ENCODE peak calls at places on chromosomes 7 and 10, in four cellular contexts. G is brain microvascular endothelial cell, K is GM13976, T is heart right ventricle. A is an unnamed sample.

GRCh38 chr7:17027143-17027802 is 145.5 kb upstream of the AGR3 start:
- DNase-seq in T (no peak), K (no peak), G (no peak), A (no peak)

GRCh38 chr7:12749746-12750145 is 62.3 kb downstream of the ARL4A start:
- DNase-seq in K (no peak), T (no peak), G (no peak), A (no peak)

GRCh38 chr10:37704566-37704965 is 152.8 kb downstream of the ZNF248 start:
- DNase-seq in G (no peak), K (no peak), T (no peak), A (no peak)

GRCh38 chr10:117955171-117955570 is 91.6 kb downstream of the RAB11FIP2 start:
- DNase-seq in K (no peak), G (no peak), T (no peak), A (no peak)

GRCh38 chr7:128849156-128849515 is 13.5 kb upstream of the ATP6V1F start:
- DNase-seq in T (peak), G (no peak), K (no peak), A (no peak)

GRCh38 chr10:101563497-101564040 is 24.5 kb downstream of the POLL start:
- DNase-seq in T (no peak), G (no peak), K (no peak), A (no peak)

GRCh38 chr7:18206331-18206730 is 178.7 kb upstream of the PRPS1L1 start:
- DNase-seq in K (no peak), T (no peak), G (no peak), A (no peak)

GRCh38 chr7:87331687-87332256 is 13.7 kb upstream of the CROT start:
- DNase-seq in T (no peak), K (no peak), G (no peak), A (no peak)

GRCh38 chr10:29618341-29619171 is 16.2 kb downstream of the SVIL start:
- DNase-seq in K (no peak), G (no peak), T (no peak), A (no peak)

GRCh38 chr7:13021566-13021965 is 334.1 kb downstream of the ARL4A start:
- DNase-seq in K (no peak), G (peak), T (no peak), A (no peak)

GRCh38 chr10:46516660-46517416 is 39.6 kb downstream of the GPRIN2 start:
- DNase-seq in K (no peak), T (no peak), G (peak), A (no peak)

GRCh38 chr10:114548662-114549061 is 109.4 kb downstream of the ABLIM1 start:
- DNase-seq in K (no peak), G (peak), T (no peak), A (no peak)

GRCh38 chr7:1535695-1536094 is 5.2 kb downstream of the MAFK start:
- DNase-seq in T (peak), G (no peak), K (no peak), A (no peak)

GRCh38 chr10:17835688-17836087 is 26.5 kb downstream of the MRC1 start:
- DNase-seq in T (no peak), K (no peak), G (peak), A (no peak)

GRCh38 chr7:40947546-40947945 is 755.3 kb downstream of the INHBA start:
- DNase-seq in G (no peak), K (no peak), T (no peak), A (no peak)

GRCh38 chr7:40945788-40946187 is 757.1 kb downstream of the INHBA start:
- DNase-seq in G (no peak), K (no peak), T (no peak), A (no peak)

GRCh38 chr7:40944981-40945585 is 757.8 kb downstream of the INHBA start:
- DNase-seq in G (no peak), K (no peak), T (no peak), A (no peak)

GRCh38 chr7:40946549-40946948 is 756.3 kb downstream of the INHBA start:
- DNase-seq in T (no peak), G (no peak), K (no peak), A (no peak)

DNA sequence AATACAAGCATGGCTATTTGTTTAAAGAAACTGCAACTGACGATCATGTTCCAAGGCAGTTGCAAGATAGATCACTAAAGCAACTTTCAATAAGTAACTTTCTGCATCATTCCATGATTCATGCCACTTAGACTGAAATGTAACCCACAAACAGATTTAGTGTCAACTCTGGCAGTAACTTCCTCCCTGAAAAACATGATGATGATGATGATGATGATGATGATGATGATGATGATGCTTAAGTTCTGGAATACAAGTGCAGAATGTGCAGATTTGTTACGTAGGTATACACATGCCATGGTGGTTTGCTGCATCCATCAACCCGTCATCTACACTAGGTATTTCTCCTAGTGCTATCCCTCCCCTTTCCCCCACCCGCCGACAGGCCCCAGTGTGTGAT is 754.7 kb downstream of the INHBA start:
- DNase-seq in T (no peak), K (no peak), G (no peak), A (no peak)
- TF ChIP-seq CTCF in T (no peak), K (no peak), G (no peak), A (no peak)

GRCh38 chr7:150927954-150928340 is 50.2 kb downstream of the KCNH2 start:
- DNase-seq in K (no peak), T (no peak), G (peak), A (no peak)
- TF ChIP-seq CTCF in K (no peak), T (no peak), G (peak), A (no peak)

GRCh38 chr7:29980151-29980550 is 9.4 kb downstream of the SCRN1 start:
- DNase-seq in K (no peak), T (no peak), G (no peak), A (no peak)

GRCh38 chr7:29975564-29975963 is 14.0 kb downstream of the SCRN1 start:
- DNase-seq in T (no peak), K (no peak), G (no peak), A (no peak)

GRCh38 chr7:29976673-29977072 is 12.9 kb downstream of the SCRN1 start:
- DNase-seq in T (no peak), K (no peak), G (no peak), A (no peak)

GRCh38 chr7:29976265-29976664 is 13.3 kb downstream of the SCRN1 start:
- DNase-seq in G (no peak), K (no peak), T (no peak), A (no peak)

DNA sequence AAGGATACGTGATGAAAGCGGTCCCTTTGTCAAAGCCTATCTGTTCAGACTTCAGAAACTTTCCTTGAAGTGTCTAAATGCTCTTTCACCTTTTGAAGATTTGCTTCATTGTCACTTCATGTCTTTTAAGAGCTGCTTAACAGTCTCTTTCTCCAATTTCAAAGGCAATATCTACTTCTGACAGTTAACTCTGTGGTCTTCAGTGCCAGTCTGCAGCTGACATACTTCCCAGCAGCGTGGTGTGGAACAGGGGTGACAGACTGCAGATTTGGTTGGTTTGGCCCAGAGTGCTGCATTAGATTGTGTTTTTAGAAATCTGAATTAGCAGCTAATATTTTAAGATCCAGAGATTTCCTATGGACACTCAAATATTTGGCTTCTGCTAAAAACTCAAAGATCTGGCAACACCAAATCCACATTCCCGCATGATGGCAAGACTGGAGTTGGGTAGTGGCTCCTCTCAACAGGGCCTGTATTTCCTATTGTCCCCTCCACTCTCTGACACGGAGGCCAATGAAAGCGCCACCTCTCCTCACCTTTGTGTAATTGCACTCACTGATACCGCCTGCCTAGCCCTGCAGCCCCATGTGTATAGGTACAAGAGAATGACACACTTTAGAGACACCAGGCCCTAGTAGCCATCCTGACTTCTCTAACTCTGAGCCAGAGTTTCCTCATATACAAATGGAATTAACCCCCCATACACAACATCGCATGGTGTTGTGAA is 11.5 kb downstream of the SCRN1 start:
- DNase-seq in G (no peak), T (no peak), K (no peak), A (no peak)
- TF ChIP-seq CTCF in G (no peak), T (no peak), K (no peak), A (no peak)

DNA sequence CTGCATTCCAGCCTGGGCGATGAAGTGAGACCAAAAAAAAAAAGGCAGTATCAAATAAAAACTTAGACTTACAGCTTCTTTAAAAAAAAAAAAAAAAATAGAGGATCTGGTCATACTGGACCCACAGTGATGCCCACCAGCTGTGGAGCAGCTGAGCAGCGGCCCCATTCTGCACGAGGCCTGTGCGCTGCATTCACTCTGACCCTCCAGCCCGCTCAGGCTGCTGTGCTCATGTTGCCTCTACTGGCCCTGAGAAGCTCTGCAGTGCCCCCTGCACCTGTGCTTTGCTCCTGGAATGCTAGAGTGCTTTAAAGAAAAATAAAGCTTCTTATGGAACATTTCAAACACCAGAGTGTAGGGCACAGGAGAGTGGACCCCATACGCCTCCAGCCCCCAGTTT is 33.2 kb downstream of the TMEM120A start:
- DNase-seq in G (no peak), K (no peak), T (no peak), A (no peak)
- TF ChIP-seq CTCF in G (peak), K (no peak), T (no peak), A (peak)

A was measured in GM13977.